ENCODE peak calls at places on chromosomes 11 and 22, in seven cellular contexts. E is ovary, D is transverse colon, G is H1, Y is sigmoid colon, L is A549, M is suprapubic skin. N is an unnamed sample.

GRCh38 chr11:37422511-37422910 is 824.5 kb upstream of the RAG2 start:
- DNase-seq in L (no peak), G (no peak), D (no peak), Y (no peak), M (no peak), E (no peak), N (no peak)

GRCh38 chr11:131070365-131070764 is 154.1 kb upstream of the SNX19 start:
- DNase-seq in L (no peak), M (no peak), E (no peak), D (no peak), Y (no peak), G (no peak), N (no peak)

GRCh38 chr11:72144807-72145565 is 9.5 kb downstream of the FOLR3 start:
- DNase-seq in Y (no peak), M (no peak), D (no peak), L (no peak), G (no peak), E (no peak), N (no peak)

GRCh38 chr11:66251811-66252210 is 16.6 kb upstream of the RAB1B start:
- DNase-seq in Y (no peak), L (no peak), D (no peak), M (no peak), E (no peak), G (no peak), N (no peak)

GRCh38 chr22:38032681-38033521 is 24.3 kb upstream of the PICK1 start:
- DNase-seq in E (peak), Y (peak), D (no peak), L (no peak), M (no peak), G (no peak), N (no peak)

GRCh38 chr11:44426958-44427357 is 117.0 kb upstream of the ALX4 start:
- DNase-seq in G (no peak), L (no peak), Y (no peak), M (no peak), D (no peak), E (no peak), N (no peak)

GRCh38 chr11:109362059-109362458 is 59.9 kb upstream of the C11orf87 start:
- DNase-seq in L (no peak), E (no peak), M (no peak), D (no peak), G (no peak), Y (no peak), N (no peak)

GRCh38 chr22:24697671-24698082 is 76.8 kb downstream of the PIWIL3 start:
- DNase-seq in M (peak), E (no peak), G (no peak), D (peak), L (no peak), Y (no peak), N (peak)

GRCh38 chr11:10725114-10725906 is 25.7 kb upstream of the CTR9 start:
- DNase-seq in Y (no peak), E (no peak), L (no peak), M (no peak), G (no peak), D (no peak), N (no peak)

GRCh38 chr11:129280027-129280811 is 88.1 kb upstream of the ARHGAP32 start:
- DNase-seq in Y (no peak), M (no peak), G (no peak), L (no peak), D (peak), E (no peak), N (no peak)

GRCh38 chr11:1619449-1619848 is 2.5 kb downstream of the KRTAP5-4 start:
- DNase-seq in L (no peak), G (no peak), D (no peak), E (no peak), Y (peak), M (no peak), N (no peak)

GRCh38 chr11:108035690-108036089 is 27.0 kb downstream of the CUL5 start:
- DNase-seq in D (no peak), L (no peak), M (no peak), G (no peak), E (no peak), Y (no peak), N (no peak)

GRCh38 chr11:12005061-12005460 is 3.4 kb downstream of the DKK3 start:
- DNase-seq in E (no peak), D (no peak), G (no peak), M (no peak), Y (no peak), L (no peak), N (no peak)

GRCh38 chr22:19349778-19350475 is 58.4 kb upstream of the CLTCL1 start:
- DNase-seq in Y (no peak), E (no peak), D (no peak), M (no peak), G (no peak), L (no peak), N (no peak)

GRCh38 chr11:41377709-41378394 is 81.6 kb downstream of the LRRC4C start:
- DNase-seq in Y (no peak), G (no peak), M (no peak), L (no peak), D (no peak), E (no peak), N (no peak)

GRCh38 chr11:132430352-132431091 is 1060.1 kb downstream of the NTM start:
- DNase-seq in L (no peak), Y (no peak), G (no peak), M (no peak), D (no peak), E (no peak), N (peak)
- H3K27ac ChIP-seq in L (no peak), Y (no peak), G (no peak), M (no peak), D (no peak), E (no peak), N (no peak)

GRCh38 chr11:104487035-104487775 is 323.3 kb upstream of the PDGFD start:
- DNase-seq in D (no peak), M (no peak), Y (no peak), G (no peak), L (no peak), E (no peak), N (no peak)

GRCh38 chr11:104490182-104490581 is 326.2 kb upstream of the PDGFD start:
- DNase-seq in D (no peak), G (no peak), L (no peak), E (no peak), Y (no peak), M (no peak), N (no peak)

GRCh38 chr11:104484784-104485554 is 321.0 kb upstream of the PDGFD start:
- DNase-seq in E (no peak), G (no peak), Y (no peak), L (no peak), M (no peak), D (no peak), N (no peak)
- TF ChIP-seq EP300 in E (no peak), G (no peak), Y (no peak), L (no peak), M (no peak), D (no peak), N (no peak)

GRCh38 chr11:59866397-59866796 is at the start of gene TCN1:
- DNase-seq in L (no peak), G (no peak), M (no peak), Y (no peak), E (no peak), D (no peak), N (no peak)
- H3K27ac ChIP-seq in L (no peak), G (no peak), M (peak), Y (no peak), E (no peak), D (no peak), N (peak)

GRCh38 chr11:125335101-125335500 is 161.0 kb downstream of the FEZ1 start:
- DNase-seq in G (no peak), M (peak), D (no peak), L (no peak), Y (no peak), E (no peak), N (no peak)
- TF ChIP-seq EP300 in G (no peak), M (no peak), D (no peak), L (no peak), Y (no peak), E (no peak), N (no peak)

GRCh38 chr11:8080674-8081590 is at the start of gene TUB:
- DNase-seq in M (no peak), Y (no peak), G (peak), E (peak), D (no peak), L (peak), N (peak)
- H3K27ac ChIP-seq in M (no peak), Y (peak), G (no peak), E (peak), D (no peak), L (peak), N (no peak)

GRCh38 chr22:40024201-40025061 is 29.7 kb downstream of the FAM83F start:
- DNase-seq in E (peak), Y (peak), D (peak), L (peak), G (peak), M (no peak), N (peak)

GRCh38 chr22:40022536-40023225 is 27.9 kb downstream of the FAM83F start:
- DNase-seq in G (no peak), L (no peak), D (no peak), E (no peak), Y (no peak), M (no peak), N (peak)

GRCh38 chr22:40021401-40022000 is 26.7 kb downstream of the FAM83F start:
- DNase-seq in E (no peak), Y (no peak), M (no peak), D (no peak), G (no peak), L (no peak), N (no peak)

GRCh38 chr22:40020956-40021355 is 26.2 kb downstream of the FAM83F start:
- DNase-seq in E (no peak), G (no peak), D (no peak), L (no peak), M (no peak), Y (no peak), N (no peak)

DNA sequence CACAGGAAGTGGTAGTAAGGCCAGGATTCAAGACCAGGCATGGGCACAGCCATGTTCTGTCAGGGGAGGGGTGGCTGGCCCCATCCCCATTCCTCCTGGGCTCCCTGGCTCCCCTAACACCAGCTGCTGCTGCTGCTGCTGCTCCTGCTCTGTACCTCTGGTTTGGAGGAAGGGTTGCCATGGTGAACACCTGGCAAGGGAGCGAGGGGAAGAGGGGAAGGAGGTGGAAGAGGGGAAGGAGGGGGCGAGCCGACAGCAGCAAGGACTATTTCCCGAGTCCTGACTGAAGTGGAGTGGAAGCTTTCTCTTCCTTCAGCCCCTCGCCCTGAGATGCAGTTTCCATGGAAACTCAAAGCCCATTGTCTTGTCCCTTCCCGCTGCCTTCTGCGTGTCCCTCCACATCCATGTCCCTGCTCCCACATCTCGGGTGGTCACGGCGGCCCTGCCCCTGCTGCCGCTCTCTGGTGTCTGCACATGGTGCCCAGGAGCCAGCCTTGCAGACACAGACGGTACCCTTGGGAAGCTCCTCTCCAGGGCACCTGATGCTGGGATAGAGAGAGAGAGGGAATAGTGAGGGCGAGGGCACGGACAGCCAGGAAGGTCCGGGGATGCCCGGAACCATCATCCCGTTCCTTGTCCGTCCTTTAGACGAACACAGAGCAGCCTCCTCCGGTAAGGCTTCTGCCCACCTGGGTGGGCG is 28.6 kb downstream of the FAM83F start:
- DNase-seq in E (no peak), D (no peak), G (no peak), L (no peak), Y (no peak), M (no peak), N (no peak)
- TF ChIP-seq EP300 in E (no peak), D (no peak), G (no peak), L (no peak), Y (no peak), M (no peak), N (no peak)

DNA sequence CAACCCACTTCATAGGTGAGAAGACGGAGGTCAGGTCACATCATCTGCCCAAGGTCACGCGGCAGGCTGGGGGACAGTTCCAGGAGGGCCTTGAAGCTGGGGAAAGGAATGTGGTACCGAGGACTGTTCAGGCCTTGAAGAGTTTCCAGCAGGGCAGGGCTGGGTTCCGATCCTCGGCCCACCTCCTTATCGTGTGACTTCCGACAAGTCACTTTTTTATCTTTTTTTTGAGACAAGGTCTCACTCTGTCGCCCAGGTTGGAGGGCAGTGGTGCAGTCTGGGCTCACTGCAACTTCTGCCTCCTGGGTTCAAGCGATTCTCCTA is 617 bp downstream of the NDUFS8 start:
- DNase-seq in L (no peak), G (no peak), Y (no peak), M (no peak), E (no peak), D (no peak), N (no peak)
- H3K27ac ChIP-seq in L (peak), G (peak), Y (peak), M (peak), E (no peak), D (peak), N (peak)

DNA sequence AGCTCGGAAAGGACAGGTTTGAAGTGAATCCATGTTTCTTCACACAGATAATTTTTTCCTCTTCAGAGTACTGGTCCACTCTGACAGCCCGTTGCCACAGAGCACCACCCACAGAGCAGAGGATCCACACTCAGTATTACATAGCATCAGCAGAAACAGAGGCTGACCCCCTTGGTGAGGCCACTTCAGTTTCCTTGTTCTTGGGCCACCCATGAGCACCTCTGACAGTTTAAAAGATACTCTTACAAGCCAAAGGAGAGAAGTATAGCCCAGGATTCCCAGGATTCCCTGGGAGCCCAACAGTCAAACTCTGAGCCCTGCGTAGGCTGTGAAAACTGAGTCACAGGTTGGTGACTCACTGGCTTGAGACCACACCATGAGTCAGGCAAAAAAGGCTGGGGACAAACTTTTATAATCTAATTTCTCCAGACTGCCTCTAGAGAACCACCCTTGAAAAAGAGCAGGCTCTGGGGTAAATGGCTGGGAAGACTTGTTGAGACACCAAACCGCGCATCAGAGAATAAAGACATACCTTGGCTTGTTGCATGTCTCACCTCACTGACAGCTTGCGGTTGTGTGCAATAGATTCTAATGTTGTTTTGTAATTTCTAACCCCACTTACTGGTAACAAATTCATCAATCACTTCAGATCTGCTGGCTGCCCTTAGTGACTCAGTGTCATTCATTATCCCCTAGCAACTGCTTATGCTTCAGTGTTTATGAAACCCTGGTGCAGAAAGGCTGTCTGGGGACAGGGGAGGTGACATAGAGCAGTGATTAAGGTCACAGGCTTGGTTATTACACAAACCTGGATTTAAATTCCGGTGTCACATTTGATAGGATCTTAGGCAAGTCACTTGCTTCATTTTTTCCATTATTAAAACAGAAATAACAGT is 56.9 kb upstream of the PRSS23 start:
- DNase-seq in Y (peak), G (no peak), E (no peak), M (peak), D (peak), L (peak), N (peak)
- TF ChIP-seq EP300 in Y (no peak), G (no peak), E (no peak), M (no peak), D (no peak), L (peak), N (peak)

GRCh38 chr22:46009730-46010129 is 32.8 kb upstream of the WNT7B start:
- DNase-seq in G (no peak), E (no peak), Y (peak), D (no peak), M (peak), L (no peak), N (no peak)

GRCh38 chr22:46011627-46012181 is 34.7 kb upstream of the WNT7B start:
- DNase-seq in D (no peak), M (peak), Y (peak), L (no peak), E (no peak), G (no peak), N (no peak)

GRCh38 chr22:46008836-46009596 is 32.1 kb upstream of the WNT7B start:
- DNase-seq in G (no peak), M (peak), L (no peak), D (no peak), E (no peak), Y (peak), N (no peak)

GRCh38 chr22:46010951-46011626 is 34.1 kb upstream of the WNT7B start:
- DNase-seq in M (peak), Y (peak), L (no peak), D (no peak), E (no peak), G (no peak), N (peak)

DNA sequence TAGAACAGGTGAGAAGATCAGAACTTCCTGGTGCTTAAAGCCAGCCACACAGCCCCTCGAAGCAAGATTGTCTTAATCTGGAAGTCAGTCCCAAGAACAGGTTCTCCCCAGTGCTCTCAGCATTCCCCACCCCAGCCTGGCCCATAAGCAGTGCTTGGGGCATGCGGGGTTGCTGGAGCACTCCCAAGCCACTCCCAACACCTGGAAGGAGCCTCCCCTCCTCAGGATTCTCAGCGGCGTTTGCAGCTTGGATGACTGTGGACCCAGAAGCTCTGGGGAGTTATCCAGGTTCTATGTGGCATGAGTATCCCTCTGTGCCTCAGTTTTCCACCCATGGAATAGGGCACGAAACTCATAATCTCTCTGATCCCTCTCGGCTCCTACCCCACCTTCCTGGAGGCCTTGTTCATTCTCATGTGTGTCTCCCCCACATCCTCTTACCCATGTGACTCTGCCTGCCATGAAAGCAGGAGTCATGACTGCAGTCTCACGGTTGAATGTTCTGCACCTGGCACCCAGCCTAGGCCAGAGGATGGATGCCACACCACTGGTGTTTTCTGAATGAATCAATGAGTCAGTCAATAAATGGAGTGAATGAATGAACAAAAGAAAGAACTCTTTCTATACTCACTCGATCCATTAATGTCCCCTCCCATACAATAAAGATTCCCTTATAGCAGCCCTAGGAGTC is 33.4 kb upstream of the WNT7B start:
- DNase-seq in M (peak), E (no peak), D (no peak), G (no peak), L (no peak), Y (peak), N (no peak)
- H3K27ac ChIP-seq in M (peak), E (no peak), D (peak), G (no peak), L (no peak), Y (peak), N (peak)

N was measured in stomach.